ENCODE peak calls at places on chromosomes 5 and 9, in four cellular contexts. N is cardiac muscle cell, U is astrocyte of the spinal cord, M is GM23338. S is an unnamed sample.

GRCh38 chr5:67998709-67999251 is 216.8 kb upstream of the PIK3R1 start:
- DNase-seq in U (peak), M (no peak), N (peak), S (peak)

GRCh38 chr9:121700831-121701419 is 49.5 kb downstream of the DAB2IP start:
- DNase-seq in M (no peak), U (no peak), N (no peak), S (no peak)

GRCh38 chr9:70256123-70256551 is 2.6 kb upstream of the SMC5 start:
- DNase-seq in U (peak), M (no peak), N (peak), S (peak)

GRCh38 chr5:72298711-72299110 is 21.3 kb downstream of the MRPS27 start:
- DNase-seq in N (no peak), U (no peak), M (no peak), S (no peak)

GRCh38 chr5:172733179-172733973 is 37.6 kb downstream of the DUSP1 start:
- DNase-seq in M (peak), U (peak), N (no peak), S (peak)

GRCh38 chr5:89583534-89583933 is 700.5 kb upstream of the MEF2C start:
- DNase-seq in N (no peak), M (no peak), U (no peak), S (no peak)

GRCh38 chr9:92146610-92147009 is 31.4 kb upstream of the SPTLC1 start:
- DNase-seq in N (no peak), M (no peak), U (peak), S (no peak)

GRCh38 chr5:10511741-10512640 is 51.9 kb upstream of the ANKRD33B start:
- DNase-seq in U (no peak), N (no peak), M (no peak), S (no peak)

GRCh38 chr5:178530526-178530925 is 59.7 kb downstream of the COL23A1 start:
- DNase-seq in N (no peak), M (no peak), U (no peak), S (no peak)

GRCh38 chr5:55600536-55601208 is 65.9 kb upstream of the PLPP1 start:
- DNase-seq in U (peak), M (no peak), N (peak), S (peak)

GRCh38 chr5:156481741-156482140 is 154.8 kb downstream of the SGCD start:
- DNase-seq in M (no peak), U (peak), N (no peak), S (no peak)

GRCh38 chr9:122403381-122404002 is 32.7 kb downstream of the PTGS1 start:
- DNase-seq in N (no peak), U (no peak), M (no peak), S (peak)

GRCh38 chr5:55865831-55866230 is 14.7 kb downstream of the IL31RA start:
- DNase-seq in U (peak), N (peak), M (peak), S (no peak)

GRCh38 chr9:89799766-89800165 is 195.0 kb downstream of the GADD45G start:
- DNase-seq in M (no peak), U (no peak), N (no peak), S (no peak)

GRCh38 chr5:171845857-171846785 is 60.5 kb downstream of the SMIM23 start:
- DNase-seq in N (no peak), M (no peak), U (no peak), S (peak)

GRCh38 chr5:56822961-56823360 is 7.6 kb downstream of the MAP3K1 start:
- DNase-seq in N (no peak), M (no peak), U (no peak), S (no peak)

GRCh38 chr9:104864675-104865104 is 63.3 kb downstream of the ABCA1 start:
- DNase-seq in M (no peak), U (peak), N (no peak), S (peak)

GRCh38 chr5:2158109-2158508 is 275.4 kb upstream of the IRX4 start:
- DNase-seq in U (no peak), N (no peak), M (no peak), S (no peak)

GRCh38 chr9:33082538-33083326 is 6.3 kb upstream of the SMU1 start:
- DNase-seq in M (no peak), U (no peak), N (no peak), S (no peak)

GRCh38 chr9:136438909-136439549 is 616 bp downstream of the INPP5E start:
- DNase-seq in M (peak), U (peak), N (peak), S (peak)

GRCh38 chr5:115796656-115797055 is 19.8 kb downstream of the CDO1 start:
- DNase-seq in U (no peak), M (no peak), N (no peak), S (no peak)

GRCh38 chr5:1806199-1806598 is 5.0 kb downstream of the NDUFS6 start:
- DNase-seq in N (no peak), M (no peak), U (no peak), S (no peak)

GRCh38 chr5:18314192-18314778 is 680.0 kb downstream of the TAF11L14 start:
- DNase-seq in M (peak), U (peak), N (peak), S (peak)

DNA sequence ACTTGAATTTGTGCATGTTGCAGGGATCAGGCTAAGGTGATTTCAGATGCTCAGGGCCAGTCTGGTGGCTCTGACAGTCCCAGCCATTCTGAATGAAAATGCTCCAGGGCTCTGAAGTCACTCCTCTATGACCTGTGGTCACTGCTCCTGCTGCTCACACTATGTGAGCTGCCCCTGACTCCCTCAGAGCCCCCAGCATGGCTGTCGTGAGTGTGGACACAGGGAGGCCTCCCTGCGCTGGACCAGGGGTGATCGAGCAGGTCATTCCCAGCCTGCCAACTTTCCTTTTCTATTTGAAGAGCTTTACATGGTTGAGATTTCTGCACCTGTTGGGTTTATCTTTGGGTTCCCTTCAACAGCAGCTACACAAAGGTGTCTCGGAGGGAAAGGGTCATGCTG is 74.5 kb downstream of the WNK2 start:
- DNase-seq in M (no peak), U (no peak), N (no peak), S (no peak)
- TF ChIP-seq CTCF in M (no peak), U (no peak), N (no peak), S (no peak)

GRCh38 chr9:11092974-11093373 is 480.2 kb upstream of the PTPRD start:
- DNase-seq in M (no peak), U (no peak), N (no peak), S (no peak)
- TF ChIP-seq CTCF in M (no peak), U (no peak), N (no peak), S (no peak)

GRCh38 chr5:100697970-100698369 is 162.8 kb downstream of the FAM174A start:
- DNase-seq in U (no peak), M (peak), N (no peak), S (no peak)
- TF ChIP-seq CTCF in U (peak), M (peak), N (peak), S (peak)

GRCh38 chr9:4299006-4299795 is 667 bp downstream of the GLIS3 start:
- DNase-seq in N (peak), U (peak), M (peak), S (peak)

GRCh38 chr9:4297151-4297794 is 2.6 kb downstream of the GLIS3 start:
- DNase-seq in N (peak), U (peak), M (peak), S (peak)

GRCh38 chr9:4297795-4298254 is 2.0 kb downstream of the GLIS3 start:
- DNase-seq in M (peak), U (peak), N (peak), S (peak)

GRCh38 chr9:4296217-4296616 is 3.7 kb downstream of the GLIS3 start:
- DNase-seq in U (no peak), M (no peak), N (no peak), S (no peak)

DNA sequence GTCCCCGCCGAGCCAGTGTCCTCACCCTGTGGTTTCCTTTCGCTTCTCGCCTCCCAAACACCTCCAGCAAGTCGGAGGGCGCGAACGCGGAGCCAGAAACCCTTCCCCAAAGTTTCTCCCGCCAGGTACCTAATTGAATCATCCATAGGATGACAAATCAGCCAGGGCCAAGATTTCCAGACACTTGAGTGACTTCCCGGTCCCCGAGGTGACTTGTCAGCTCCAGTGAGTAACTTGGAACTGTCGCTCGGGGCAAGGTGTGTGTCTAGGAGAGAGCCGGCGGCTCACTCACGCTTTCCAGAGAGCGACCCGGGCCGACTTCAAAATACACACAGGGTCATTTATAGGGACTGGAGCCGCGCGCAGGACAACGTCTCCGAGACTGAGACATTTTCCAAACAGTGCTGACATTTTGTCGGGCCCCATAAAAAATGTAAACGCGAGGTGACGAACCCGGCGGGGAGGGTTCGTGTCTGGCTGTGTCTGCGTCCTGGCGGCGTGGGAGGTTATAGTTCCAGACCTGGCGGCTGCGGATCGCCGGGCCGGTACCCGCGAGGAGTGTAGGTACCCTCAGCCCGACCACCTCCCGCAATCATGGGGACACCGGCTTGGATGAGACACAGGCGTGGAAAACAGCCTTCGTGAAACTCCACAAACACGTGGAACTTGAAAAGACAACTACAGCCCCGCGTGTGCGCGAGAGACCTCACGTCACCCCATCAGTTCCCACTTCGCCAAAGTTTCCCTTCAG is 1.4 kb downstream of the GLIS3 start:
- DNase-seq in U (peak), N (peak), M (peak), S (peak)
- TF ChIP-seq CTCF in U (peak), N (peak), M (no peak), S (no peak)

S was measured in HFFc6.